ENCODE peak calls at places on chromosomes 2 and 18, in ten cellular contexts. U is tibial artery; F is vagina; R is coronary artery; P is CD4-positive, alpha-beta T cell; I is IMR-90; M is astrocyte; T is neural progenitor cell; X is adrenal gland; Q is heart right ventricle. J is an unnamed sample.

GRCh38 chr2:135212757-135213156 is 160.7 kb downstream of the RAB3GAP1 start:
- DNase-seq in U (no peak), F (no peak), R (no peak), P (no peak), I (peak; percentile 19), M (peak; percentile 58), T (peak; percentile 37), X (no peak), Q (no peak), J (no peak)

GRCh38 chr2:120534457-120534856 is 188.5 kb downstream of the INHBB start:
- DNase-seq in U (no peak), F (no peak), R (no peak), P (no peak), I (no peak), M (no peak), T (no peak), X (no peak), Q (no peak), J (no peak)

GRCh38 chr2:60070851-60071250 is 482.6 kb downstream of the BCL11A start:
- DNase-seq in U (no peak), F (no peak), R (no peak), P (no peak), I (no peak), M (no peak), T (no peak), X (no peak), Q (no peak), J (no peak)

GRCh38 chr2:7845332-7845731 is 836.5 kb upstream of the ID2 start:
- DNase-seq in U (no peak), F (no peak), R (no peak), P (no peak), I (peak; percentile 69), M (peak; percentile 83), T (no peak), X (peak; percentile 54), Q (no peak), J (no peak)

GRCh38 chr18:3603460-3604259 is 153.7 kb downstream of the TGIF1 start:
- DNase-seq in U (no peak), F (no peak), R (no peak), P (no peak), I (peak; percentile 99), M (peak; percentile 97), T (peak; percentile 91), X (no peak), Q (no peak), J (peak; percentile 3)

GRCh38 chr2:184767059-184767458 is 168.7 kb downstream of the ZNF804A start:
- DNase-seq in U (no peak), F (no peak), R (no peak), P (no peak), I (no peak), M (no peak), T (no peak), X (no peak), Q (no peak), J (no peak)

GRCh38 chr2:218403810-218404209 is 4.1 kb downstream of the CTDSP1 start:
- DNase-seq in U (no peak), F (no peak), R (no peak), P (no peak), I (no peak), M (no peak), T (no peak), X (no peak), Q (no peak), J (no peak)

GRCh38 chr18:39799010-39799409 is 2156.0 kb upstream of the PIK3C3 start:
- DNase-seq in U (no peak), F (no peak), R (no peak), P (no peak), I (no peak), M (no peak), T (no peak), X (no peak), Q (no peak), J (no peak)

GRCh38 chr2:46010223-46010924 is 286.8 kb upstream of the EPAS1 start:
- DNase-seq in U (no peak), F (no peak), R (no peak), P (no peak), I (peak; percentile 58), M (no peak), T (no peak), X (no peak), Q (no peak), J (no peak)

GRCh38 chr2:46009772-46010171 is 287.4 kb upstream of the EPAS1 start:
- DNase-seq in U (no peak), F (no peak), R (no peak), P (no peak), I (peak; percentile 92), M (no peak), T (no peak), X (no peak), Q (no peak), J (no peak)

GRCh38 chr2:46008082-46008870 is 288.9 kb upstream of the EPAS1 start:
- DNase-seq in U (no peak), F (no peak), R (no peak), P (no peak), I (peak; percentile 77), M (peak; percentile 64), T (no peak), X (no peak), Q (no peak), J (no peak)

GRCh38 chr2:46010925-46011490 is 286.2 kb upstream of the EPAS1 start:
- DNase-seq in U (no peak), F (no peak), R (no peak), P (no peak), I (peak; percentile 74), M (no peak), T (peak; percentile 45), X (no peak), Q (no peak), J (no peak)

DNA sequence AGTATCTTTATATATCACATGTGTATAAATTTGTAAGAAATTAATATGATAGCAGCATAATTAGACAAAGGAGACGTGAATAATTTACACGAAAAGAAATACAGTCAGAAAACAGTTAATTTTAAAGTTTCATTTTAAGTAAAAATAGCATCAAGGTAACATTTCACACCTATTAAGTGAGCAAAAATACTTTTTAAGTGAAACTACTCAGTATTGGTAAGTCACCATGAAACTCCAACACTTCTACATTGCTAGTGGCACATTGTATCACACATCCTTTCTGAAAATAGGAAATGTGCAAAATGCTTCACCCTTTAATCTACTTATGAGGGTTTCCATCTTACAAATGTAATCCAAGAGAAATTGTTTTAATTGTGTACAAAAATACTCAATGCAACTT is 287.9 kb upstream of the EPAS1 start:
- DNase-seq in U (no peak), F (no peak), R (no peak), P (no peak), I (no peak), M (no peak), T (no peak), X (no peak), Q (no peak), J (no peak)
- TF ChIP-seq CTCF in U (no peak), F (no peak), R (no peak), P (no peak), I (no peak), M (no peak), T (no peak), X (no peak), Q (no peak), J (no peak)

GRCh38 chr2:62151306-62151638 is 44.6 kb upstream of the B3GNT2 start:
- DNase-seq in U (no peak), F (no peak), R (no peak), P (no peak), I (no peak), M (no peak), T (no peak), X (no peak), Q (peak; percentile 24), J (no peak)

GRCh38 chr2:62147610-62148301 is 48.2 kb upstream of the B3GNT2 start:
- DNase-seq in U (no peak), F (no peak), R (no peak), P (no peak), I (peak; percentile 93), M (peak; percentile 70), T (no peak), X (no peak), Q (no peak), J (no peak)

GRCh38 chr2:62152000-62152399 is 43.9 kb upstream of the B3GNT2 start:
- DNase-seq in U (no peak), F (no peak), R (no peak), P (no peak), I (peak; percentile 64), M (peak; percentile 70), T (no peak), X (no peak), Q (no peak), J (no peak)

GRCh38 chr2:62150597-62151305 is 45.2 kb upstream of the B3GNT2 start:
- DNase-seq in U (no peak), F (no peak), R (no peak), P (no peak), I (peak; percentile 15), M (peak; percentile 87), T (no peak), X (no peak), Q (no peak), J (no peak)

GRCh38 chr2:62149708-62150107 is 46.2 kb upstream of the B3GNT2 start:
- DNase-seq in U (no peak), F (no peak), R (no peak), P (no peak), I (peak; percentile 96), M (peak; percentile 93), T (no peak), X (peak; percentile 63), Q (no peak), J (no peak)
- H3K27ac ChIP-seq in U (no peak overlapping the region), F (no peak overlapping the region), R (no peak overlapping the region), P (no peak overlapping the region), I (no peak overlapping the region), M (peak overlapping the region; percentile 32), T (no peak overlapping the region), X (peak overlapping the region; percentile 4), Q (no peak overlapping the region), J (no peak overlapping the region)

GRCh38 chr2:237450583-237450982 is 36.5 kb upstream of the MLPH start:
- DNase-seq in U (no peak), F (no peak), R (peak; percentile 70), P (no peak), I (no peak), M (no peak), T (no peak), X (no peak), Q (no peak), J (no peak)
- TF ChIP-seq CTCF in U (no peak), F (no peak), R (no peak), P (no peak), I (no peak), M (no peak), T (no peak), X (no peak), Q (no peak), J (no peak)

GRCh38 chr18:31189757-31190156 is 27.1 kb upstream of the DSC1 start:
- DNase-seq in U (no peak), F (no peak), R (no peak), P (no peak), I (no peak), M (no peak), T (no peak), X (no peak), Q (no peak), J (no peak)

GRCh38 chr18:31185551-31185950 is 22.9 kb upstream of the DSC1 start:
- DNase-seq in U (no peak), F (no peak), R (no peak), P (no peak), I (no peak), M (peak; percentile 41), T (no peak), X (no peak), Q (no peak), J (no peak)

GRCh38 chr18:31195063-31195462 is 32.4 kb upstream of the DSC1 start:
- DNase-seq in U (no peak), F (no peak), R (no peak), P (no peak), I (no peak), M (no peak), T (no peak), X (no peak), Q (no peak), J (no peak)

GRCh38 chr18:31192086-31192776 is 29.6 kb upstream of the DSC1 start:
- DNase-seq in U (no peak), F (no peak), R (no peak), P (no peak), I (no peak), M (no peak), T (no peak), X (no peak), Q (no peak), J (no peak)

GRCh38 chr18:31190919-31191318 is 28.3 kb upstream of the DSC1 start:
- DNase-seq in U (no peak), F (no peak), R (no peak), P (no peak), I (no peak), M (no peak), T (no peak), X (no peak), Q (no peak), J (no peak)
- H3K27ac ChIP-seq in U (no peak overlapping the region), F (no peak overlapping the region), R (no peak overlapping the region), P (no peak overlapping the region), I (no peak overlapping the region), M (no peak overlapping the region), T (no peak overlapping the region), X (no peak overlapping the region), Q (no peak overlapping the region), J (no peak overlapping the region)

J was measured in spleen.